ENCODE peak calls at places on chromosomes 13 and 19, in ten cellular contexts. N is CD4-positive, alpha-beta T cell; W is activated naive CD8-positive, alpha-beta T cell treated with anti-CD3 and anti-CD28 coated beads, Interleukin-2, amount 50 U/mL, for 24 hours; S is ascending aorta; J is SK-N-MC; T is GM13977; O is stimulated activated CD8-positive, alpha-beta memory T cell treated with anti-CD3 and anti-CD28 coated beads, Interleukin-15, amount 100 ng/mL, for 4 hours; F is ecto neural progenitor cell; A is T1000; E is SHP77 treated with DMSO at 0.1 percent for 48 hours. U is an unnamed sample.

GRCh38 chr13:44591316-44591715 is 15.2 kb upstream of the TSC22D1 start:
- DNase-seq in A (no peak), S (no peak), E (no peak), N (no peak), J (no peak), W (no peak), T (no peak), F (no peak), O (no peak), U (no peak)

GRCh38 chr19:677201-677600 is 1.0 kb downstream of the FSTL3 start:
- DNase-seq in T (no peak), E (no peak), A (peak), S (peak), W (no peak), N (no peak), O (no peak), J (no peak), F (no peak), U (no peak)

GRCh38 chr19:48543121-48543710 is 8.8 kb upstream of the SULT2B1 start:
- DNase-seq in J (no peak), S (no peak), O (no peak), W (no peak), A (peak), E (no peak), T (no peak), N (no peak), F (no peak), U (no peak)

GRCh38 chr13:28751210-28751935 is 32.6 kb upstream of the SLC46A3 start:
- DNase-seq in T (no peak), S (no peak), W (no peak), O (no peak), E (no peak), F (no peak), J (no peak), N (no peak), A (no peak), U (no peak)

GRCh38 chr19:55838251-55838650 is 1.9 kb downstream of the NLRP4 start:
- DNase-seq in F (no peak), O (no peak), S (no peak), T (no peak), E (no peak), N (no peak), J (no peak), A (no peak), W (no peak), U (no peak)

GRCh38 chr19:30781519-30781918 is 409.3 kb downstream of the ZNF536 start:
- DNase-seq in E (no peak), N (no peak), W (no peak), F (no peak), T (no peak), J (peak), O (no peak), A (no peak), S (no peak), U (no peak)

GRCh38 chr19:43524922-43525835 is 1.8 kb downstream of the ETHE1 start:
- DNase-seq in O (no peak), W (peak), J (no peak), T (peak), E (no peak), N (peak), F (peak), A (no peak), S (peak), U (peak)

GRCh38 chr19:19115954-19116353 is 22.3 kb downstream of the TMEM161A start:
- DNase-seq in E (peak), S (no peak), O (no peak), J (no peak), T (peak), N (peak), A (no peak), W (peak), F (peak), U (peak)

GRCh38 chr13:47017476-47017875 is 120.6 kb upstream of the HTR2A start:
- DNase-seq in A (no peak), J (no peak), N (no peak), S (no peak), W (no peak), F (no peak), E (no peak), O (no peak), T (no peak), U (no peak)

GRCh38 chr19:33226550-33227241 is 1.0 kb upstream of the SLC7A10 start:
- DNase-seq in F (peak), W (no peak), A (no peak), T (no peak), N (no peak), S (no peak), O (no peak), E (no peak), J (no peak), U (no peak)

GRCh38 chr13:39451301-39451700 is 151.7 kb downstream of the LHFPL6 start:
- DNase-seq in O (no peak), F (no peak), S (no peak), W (no peak), A (no peak), N (no peak), J (peak), E (no peak), T (no peak), U (peak)

GRCh38 chr19:23420824-23421223 is 25.6 kb upstream of the ZNF91 start:
- DNase-seq in E (no peak), N (no peak), W (no peak), F (no peak), A (no peak), T (no peak), S (no peak), J (no peak), O (no peak), U (no peak)

GRCh38 chr13:23735329-23735728 is 153.9 kb downstream of the MIPEP start:
- DNase-seq in N (no peak), J (no peak), F (no peak), T (no peak), A (no peak), O (no peak), S (no peak), W (no peak), E (no peak), U (no peak)

GRCh38 chr13:50676602-50677001 is 166.9 kb downstream of the DLEU7 start:
- DNase-seq in O (no peak), F (no peak), E (no peak), J (no peak), S (no peak), T (no peak), N (no peak), W (no peak), A (no peak), U (no peak)

GRCh38 chr19:47447470-47448359 is 24.0 kb downstream of the SLC8A2 start:
- DNase-seq in E (peak), F (peak), J (no peak), A (no peak), O (no peak), S (no peak), N (no peak), W (peak), T (no peak), U (peak)

GRCh38 chr19:16203256-16204004 is 5.7 kb downstream of the AP1M1 start:
- DNase-seq in J (no peak), F (no peak), E (no peak), O (no peak), A (no peak), N (no peak), T (no peak), S (no peak), W (no peak), U (no peak)

GRCh38 chr19:35911173-35911572 is 3.1 kb upstream of the TYROBP start:
- DNase-seq in T (no peak), F (no peak), O (no peak), W (no peak), E (no peak), A (no peak), J (no peak), N (no peak), S (no peak), U (no peak)

GRCh38 chr19:2042485-2043268 is 8.4 kb downstream of the MKNK2 start:
- DNase-seq in A (no peak), W (no peak), S (no peak), J (no peak), E (no peak), T (no peak), F (no peak), O (no peak), N (no peak), U (no peak)

GRCh38 chr19:58317481-58318072 is 9.2 kb upstream of the ZSCAN22 start:
- DNase-seq in O (no peak), E (no peak), W (no peak), A (no peak), N (no peak), F (no peak), T (no peak), J (peak), S (no peak), U (no peak)

GRCh38 chr19:39544201-39544903 is 4.4 kb upstream of the EID2 start:
- DNase-seq in F (no peak), J (no peak), O (no peak), A (no peak), N (no peak), T (no peak), S (no peak), E (no peak), W (no peak), U (no peak)

GRCh38 chr13:48730971-48731658 is 77.4 kb downstream of the CYSLTR2 start:
- DNase-seq in S (no peak), T (no peak), F (no peak), J (no peak), A (no peak), E (no peak), W (no peak), O (no peak), N (no peak), U (no peak)

GRCh38 chr13:73754727-73755292 is 379.4 kb downstream of the KLF12 start:
- DNase-seq in F (no peak), E (peak), A (peak), S (no peak), T (peak), O (no peak), W (peak), N (no peak), J (peak), U (peak)

GRCh38 chr13:99057310-99057975 is 79.6 kb upstream of the DOCK9 start:
- DNase-seq in N (no peak), F (no peak), W (no peak), E (no peak), A (no peak), O (no peak), J (no peak), T (no peak), S (no peak), U (no peak)

GRCh38 chr13:84208251-84208650 is 326.0 kb upstream of the SLITRK1 start:
- DNase-seq in E (no peak), S (no peak), F (no peak), T (no peak), N (no peak), W (no peak), A (no peak), O (no peak), J (no peak), U (no peak)

GRCh38 chr19:15463865-15464371 is 426 bp downstream of the RASAL3 start:
- DNase-seq in S (no peak), N (peak), J (no peak), T (peak), O (peak), F (peak), W (peak), A (no peak), E (no peak), U (no peak)

GRCh38 chr13:113449693-113450347 is 3.5 kb downstream of the ADPRHL1 start:
- DNase-seq in W (no peak), S (no peak), A (no peak), E (no peak), F (no peak), T (no peak), N (no peak), O (no peak), J (no peak), U (no peak)

GRCh38 chr13:37225414-37226047 is 120.1 kb upstream of the CSNK1A1L start:
- DNase-seq in W (no peak), E (no peak), O (no peak), F (no peak), S (no peak), N (no peak), T (no peak), A (no peak), J (no peak), U (no peak)

GRCh38 chr13:110301606-110302131 is 5.3 kb downstream of the COL4A1 start:
- DNase-seq in F (no peak), T (no peak), O (no peak), S (no peak), J (no peak), N (no peak), E (no peak), A (no peak), W (no peak), U (no peak)

GRCh38 chr13:38024431-38024830 is 154.9 kb upstream of the TRPC4 start:
- DNase-seq in J (no peak), A (no peak), N (no peak), E (no peak), S (no peak), W (no peak), T (no peak), F (no peak), O (no peak), U (no peak)

GRCh38 chr13:106555631-106556328 is 12.2 kb downstream of the ARGLU1 start:
- DNase-seq in F (no peak), W (no peak), T (no peak), S (no peak), E (no peak), O (no peak), J (no peak), A (no peak), N (no peak), U (no peak)

GRCh38 chr19:35195822-35196221 is 32.7 kb downstream of the FAM187B start:
- DNase-seq in J (no peak), F (no peak), O (no peak), W (no peak), A (no peak), E (no peak), S (no peak), N (no peak), T (no peak), U (no peak)

GRCh38 chr13:61508936-61509335 is 93.3 kb upstream of the PCDH20 start:
- DNase-seq in E (no peak), A (no peak), N (no peak), O (no peak), W (no peak), F (no peak), S (no peak), T (no peak), J (no peak), U (no peak)

GRCh38 chr13:77310161-77310560 is 16.7 kb downstream of the MYCBP2 start:
- DNase-seq in T (no peak), A (no peak), E (no peak), O (no peak), N (no peak), W (no peak), F (no peak), J (no peak), S (no peak), U (no peak)

GRCh38 chr19:10424011-10424637 is 3.8 kb downstream of the PDE4A start:
- DNase-seq in O (no peak), E (peak), T (peak), J (no peak), A (peak), S (no peak), W (peak), F (peak), N (peak), U (peak)

GRCh38 chr19:2083174-2083854 is 12.8 kb downstream of the MOB3A start:
- DNase-seq in F (no peak), O (peak), E (peak), S (no peak), N (peak), T (peak), J (no peak), W (peak), A (no peak), U (no peak)

GRCh38 chr13:32022292-32022691 is 9.3 kb upstream of the FRY start:
- DNase-seq in E (no peak), S (no peak), O (no peak), T (no peak), A (no peak), N (no peak), F (no peak), W (no peak), J (no peak), U (no peak)

U was measured in DMS153.